ENCODE peak calls at places on chromosomes 4 and X, in six cellular contexts. H, T, R, Y, A and Z are unnamed samples.

GRCh38 chrX:40893251-40893910 is 158.0 kb upstream of the MED14 start:
- DNase-seq in H (no peak), T (no peak), R (no peak), Y (no peak), A (no peak), Z (no peak)

GRCh38 chrX:63421411-63421810 is 70.3 kb upstream of the SPIN4 start:
- DNase-seq in H (no peak), T (no peak), R (no peak), Y (no peak), A (no peak), Z (no peak)

GRCh38 chrX:89124985-89125384 is 378.0 kb downstream of the CPXCR1 start:
- DNase-seq in H (no peak), T (no peak), R (no peak), Y (no peak), A (no peak), Z (no peak)

GRCh38 chr4:6720202-6720699 is 4.3 kb downstream of the BLOC1S4 start:
- DNase-seq in H (peak; percentile 87), T (peak; percentile 91), R (no peak), Y (peak; percentile 73), A (peak; percentile 77), Z (peak; percentile 75)

GRCh38 chr4:133000012-133000411 is 149.1 kb upstream of the PCDH10 start:
- DNase-seq in H (no peak), T (no peak), R (no peak), Y (no peak), A (no peak), Z (no peak)

GRCh38 chr4:128573781-128574508 is 235.6 kb upstream of the JADE1 start:
- DNase-seq in H (no peak), T (no peak), R (peak; percentile 63), Y (no peak), A (no peak), Z (no peak)

GRCh38 chr4:57233391-57233790 is 123.2 kb upstream of the IGFBP7 start:
- DNase-seq in H (no peak), T (no peak), R (peak; percentile 1), Y (no peak), A (no peak), Z (no peak)

GRCh38 chr4:184655889-184656869 is 6.6 kb downstream of the PRIMPOL start:
- DNase-seq in H (no peak), T (peak; percentile 70), R (no peak), Y (no peak), A (no peak), Z (no peak)

GRCh38 chrX:39729834-39730670 is 367.7 kb downstream of the BCOR start:
- DNase-seq in H (no peak), T (peak; percentile 50), R (no peak), Y (no peak), A (no peak), Z (no peak)

GRCh38 chr4:150056569-150056968 is 21.7 kb upstream of the DCLK2 start:
- DNase-seq in H (no peak), T (no peak), R (no peak), Y (no peak), A (no peak), Z (no peak)

GRCh38 chr4:77818667-77819408 is at the start of gene CNOT6L:
- DNase-seq in H (peak; percentile 78), T (peak; percentile 79), R (no peak), Y (peak; percentile 74), A (peak; percentile 44), Z (peak; percentile 79)

GRCh38 chrX:103376118-103376978 is at the start of gene BEX3:
- DNase-seq in H (peak; percentile 47), T (peak; percentile 68), R (no peak), Y (no peak), A (peak; percentile 1), Z (no peak)

GRCh38 chrX:149490100-149490499 is 15.0 kb downstream of the IDS start:
- DNase-seq in H (no peak), T (no peak), R (no peak), Y (no peak), A (no peak), Z (no peak)

GRCh38 chrX:41406211-41406610 is 40.9 kb upstream of the NYX start:
- DNase-seq in H (no peak), T (no peak), R (no peak), Y (no peak), A (no peak), Z (no peak)

GRCh38 chr4:5773271-5773555 is 62.2 kb downstream of the EVC start:
- DNase-seq in H (no peak), T (no peak), R (no peak), Y (no peak), A (no peak), Z (no peak)

GRCh38 chrX:136272325-136272724 is 21.1 kb upstream of the MAP7D3 start:
- DNase-seq in H (no peak), T (no peak), R (no peak), Y (no peak), A (no peak), Z (no peak)

GRCh38 chrX:63128509-63128908 is 222.6 kb downstream of the SPIN4 start:
- DNase-seq in H (no peak), T (no peak), R (no peak), Y (peak; percentile 31), A (no peak), Z (peak; percentile 7)

GRCh38 chr4:47891928-47892327 is 22.5 kb downstream of the NFXL1 start:
- DNase-seq in H (no peak), T (no peak), R (no peak), Y (no peak), A (no peak), Z (no peak)

GRCh38 chr4:30537462-30537861 is 182.7 kb upstream of the PCDH7 start:
- DNase-seq in H (peak; percentile 19), T (no peak), R (peak; percentile 24), Y (no peak), A (no peak), Z (no peak)

GRCh38 chr4:101229116-101229515 is 118.2 kb downstream of the PPP3CA start:
- DNase-seq in H (no peak), T (no peak), R (no peak), Y (no peak), A (no peak), Z (no peak)

GRCh38 chr4:114807759-114808404 is 209.3 kb downstream of the UGT8 start:
- DNase-seq in H (no peak), T (no peak), R (no peak), Y (peak; percentile 32), A (peak; percentile 3), Z (peak; percentile 55)

GRCh38 chr4:171130126-171130801 is 682.9 kb upstream of the GALNTL6 start:
- DNase-seq in H (no peak), T (no peak), R (no peak), Y (no peak), A (no peak), Z (no peak)

GRCh38 chr4:46329118-46329976 is 60.6 kb downstream of the GABRA2 start:
- DNase-seq in H (peak; percentile 14), T (no peak), R (peak; percentile 7), Y (peak; percentile 16), A (no peak), Z (peak; percentile 13)

GRCh38 chr4:53113433-53114215 is 251.5 kb downstream of the RASL11B start:
- DNase-seq in H (no peak), T (no peak), R (no peak), Y (no peak), A (no peak), Z (no peak)

GRCh38 chrX:100745806-100746537 is 14.1 kb upstream of the SYTL4 start:
- DNase-seq in H (peak; percentile 60), T (no peak), R (no peak), Y (no peak), A (no peak), Z (no peak)

GRCh38 chrX:39409246-39409917 is 608.1 kb downstream of the MID1IP1 start:
- DNase-seq in H (no peak), T (no peak), R (no peak), Y (no peak), A (no peak), Z (no peak)

GRCh38 chr4:2607822-2608221 is 71.4 kb downstream of the FAM193A start:
- DNase-seq in H (no peak), T (no peak), R (no peak), Y (no peak), A (no peak), Z (no peak)

GRCh38 chr4:155371432-155372043 is 5.2 kb downstream of the MAP9 start:
- DNase-seq in H (no peak), T (no peak), R (no peak), Y (no peak), A (no peak), Z (peak; percentile 54)

GRCh38 chr4:87973283-87974169 is 2.0 kb upstream of the SPP1 start:
- DNase-seq in H (peak; percentile 30), T (peak; percentile 65), R (peak; percentile 15), Y (peak; percentile 34), A (no peak), Z (peak; percentile 60)

GRCh38 chr4:109441858-109442480 is 8.4 kb downstream of the SEC24B start:
- DNase-seq in H (no peak), T (no peak), R (no peak), Y (no peak), A (no peak), Z (no peak)
- H3K27ac ChIP-seq in H (no peak overlapping the region), T (no peak overlapping the region), R (no peak overlapping the region), Y (no peak overlapping the region), A (no peak overlapping the region), Z (no peak overlapping the region)

GRCh38 chr4:7906171-7906581 is 33.5 kb downstream of the AFAP1 start:
- DNase-seq in H (no peak), T (no peak), R (no peak), Y (no peak), A (no peak), Z (no peak)

GRCh38 chr4:7903686-7904085 is 36.0 kb downstream of the AFAP1 start:
- DNase-seq in H (no peak), T (no peak), R (no peak), Y (no peak), A (no peak), Z (no peak)

GRCh38 chr4:7905461-7905915 is 34.2 kb downstream of the AFAP1 start:
- DNase-seq in H (no peak), T (no peak), R (no peak), Y (no peak), A (no peak), Z (no peak)

GRCh38 chr4:7904108-7904516 is 35.5 kb downstream of the AFAP1 start:
- DNase-seq in H (no peak), T (no peak), R (peak; percentile 68), Y (no peak), A (no peak), Z (no peak)

GRCh38 chr4:7904942-7905341 is 34.7 kb downstream of the AFAP1 start:
- DNase-seq in H (no peak), T (no peak), R (peak; percentile 83), Y (no peak), A (no peak), Z (no peak)
- H3K4me3 ChIP-seq in H (no peak overlapping the region), T (no peak overlapping the region), R (no peak overlapping the region), Y (no peak overlapping the region), A (no peak overlapping the region), Z (no peak overlapping the region)

DNA sequence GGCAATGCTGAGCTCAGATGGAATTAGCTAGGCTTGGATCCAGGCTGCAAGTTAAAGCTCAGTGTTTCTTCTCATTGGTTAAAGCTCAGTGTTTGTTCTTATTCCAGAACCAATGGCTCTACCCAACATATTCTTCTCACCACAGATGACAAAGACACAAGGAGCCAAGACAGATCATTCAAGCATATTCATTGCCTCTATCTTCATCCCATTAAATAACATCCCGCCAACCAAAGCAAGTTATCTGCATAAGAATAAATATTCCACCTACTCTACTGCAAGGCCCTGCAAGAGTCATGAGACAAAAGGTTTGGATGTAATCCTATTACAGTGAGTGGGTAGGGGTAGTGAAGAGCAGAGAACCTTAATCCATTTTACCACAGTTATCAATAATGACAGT is 766.5 kb downstream of the C4orf33 start:
- DNase-seq in H (no peak), T (no peak), R (no peak), Y (no peak), A (no peak), Z (no peak)
- H3K27ac ChIP-seq in H (no peak overlapping the region), T (no peak overlapping the region), R (no peak overlapping the region), Y (no peak overlapping the region), A (no peak overlapping the region), Z (no peak overlapping the region)

GRCh38 chrX:1336331-1337143 is at the start of gene IL3RA:
- DNase-seq in H (peak; percentile 57), T (peak; percentile 69), R (no peak), Y (peak; percentile 87), A (no peak), Z (no peak)
- H3K4me3 ChIP-seq in H (peak within 1 kb of the TSS; percentile 28), T (peak within 1 kb of the TSS; percentile 45), R (no peak within 1 kb of the TSS), Y (peak within 1 kb of the TSS; percentile 56), A (peak within 1 kb of the TSS; percentile 46), Z (no peak within 1 kb of the TSS)